ENCODE peak calls at places on chromosomes 13 and 19, in six cellular contexts. One of them, this sample, is unnamed.

GRCh38 chr13:82833928-82834327 is 1048.3 kb downstream of the SLITRK1 start:
- DNase-seq in fibroblast of villous mesenchyme: no peak
- DNase-seq in thoracic aorta: no peak
- DNase-seq in AG04450: peak
- DNase-seq in IMR-90: peak
- DNase-seq in sigmoid colon: no peak
- DNase-seq in this sample: peak

GRCh38 chr19:49361438-49362047 is 673 bp downstream of the TEAD2 start:
- DNase-seq in fibroblast of villous mesenchyme: peak
- DNase-seq in thoracic aorta: no peak
- DNase-seq in AG04450: peak
- DNase-seq in IMR-90: peak
- DNase-seq in sigmoid colon: peak
- DNase-seq in this sample: peak

GRCh38 chr19:9565900-9566705 is 18.2 kb downstream of the ZNF121 start:
- DNase-seq in fibroblast of villous mesenchyme: peak
- DNase-seq in thoracic aorta: no peak
- DNase-seq in AG04450: no peak
- DNase-seq in IMR-90: peak
- DNase-seq in sigmoid colon: no peak
- DNase-seq in this sample: peak

GRCh38 chr13:40148103-40148502 is 492.6 kb downstream of the COG6 start:
- DNase-seq in fibroblast of villous mesenchyme: no peak
- DNase-seq in thoracic aorta: no peak
- DNase-seq in AG04450: no peak
- DNase-seq in IMR-90: no peak
- DNase-seq in sigmoid colon: no peak
- DNase-seq in this sample: no peak

GRCh38 chr13:27960362-27961226 is 8.5 kb downstream of the CDX2 start:
- DNase-seq in fibroblast of villous mesenchyme: peak
- DNase-seq in thoracic aorta: no peak
- DNase-seq in AG04450: no peak
- DNase-seq in IMR-90: no peak
- DNase-seq in sigmoid colon: no peak
- DNase-seq in this sample: peak

GRCh38 chr13:21034602-21035190 is 26.7 kb downstream of the LATS2 start:
- DNase-seq in fibroblast of villous mesenchyme: peak
- DNase-seq in thoracic aorta: no peak
- DNase-seq in AG04450: no peak
- DNase-seq in IMR-90: no peak
- DNase-seq in sigmoid colon: peak
- DNase-seq in this sample: no peak

GRCh38 chr13:53460776-53461175 is 432.2 kb downstream of the OLFM4 start:
- DNase-seq in fibroblast of villous mesenchyme: no peak
- DNase-seq in thoracic aorta: no peak
- DNase-seq in AG04450: no peak
- DNase-seq in IMR-90: no peak
- DNase-seq in sigmoid colon: no peak
- DNase-seq in this sample: no peak

GRCh38 chr19:53394974-53395839 is at the start of gene ZNF765:
- DNase-seq in fibroblast of villous mesenchyme: peak
- DNase-seq in thoracic aorta: peak
- DNase-seq in AG04450: peak
- DNase-seq in IMR-90: peak
- DNase-seq in sigmoid colon: peak
- DNase-seq in this sample: peak

GRCh38 chr13:112899618-112900600 is 69.1 kb upstream of the MCF2L start:
- DNase-seq in fibroblast of villous mesenchyme: no peak
- DNase-seq in thoracic aorta: no peak
- DNase-seq in AG04450: no peak
- DNase-seq in IMR-90: no peak
- DNase-seq in sigmoid colon: peak
- DNase-seq in this sample: no peak

GRCh38 chr13:29935309-29935981 is 85.0 kb upstream of the UBL3 start:
- DNase-seq in fibroblast of villous mesenchyme: no peak
- DNase-seq in thoracic aorta: no peak
- DNase-seq in AG04450: no peak
- DNase-seq in IMR-90: no peak
- DNase-seq in sigmoid colon: no peak
- DNase-seq in this sample: no peak

GRCh38 chr13:40534456-40534855 is 132.0 kb downstream of the FOXO1 start:
- DNase-seq in fibroblast of villous mesenchyme: peak
- DNase-seq in thoracic aorta: no peak
- DNase-seq in AG04450: no peak
- DNase-seq in IMR-90: no peak
- DNase-seq in sigmoid colon: no peak
- DNase-seq in this sample: no peak

GRCh38 chr19:3565177-3565576 is 7.6 kb upstream of the HMG20B start:
- DNase-seq in fibroblast of villous mesenchyme: peak
- DNase-seq in thoracic aorta: no peak
- DNase-seq in AG04450: no peak
- DNase-seq in IMR-90: peak
- DNase-seq in sigmoid colon: no peak
- DNase-seq in this sample: no peak

GRCh38 chr19:2210987-2211740 is 25.0 kb downstream of the PLEKHJ1 start:
- DNase-seq in fibroblast of villous mesenchyme: no peak
- DNase-seq in thoracic aorta: no peak
- DNase-seq in AG04450: no peak
- DNase-seq in IMR-90: no peak
- DNase-seq in sigmoid colon: no peak
- DNase-seq in this sample: no peak

GRCh38 chr13:26628706-26629105 is 71.2 kb downstream of the WASF3 start:
- DNase-seq in fibroblast of villous mesenchyme: peak
- DNase-seq in thoracic aorta: no peak
- DNase-seq in AG04450: no peak
- DNase-seq in IMR-90: peak
- DNase-seq in sigmoid colon: no peak
- DNase-seq in this sample: peak

GRCh38 chr13:48161530-48162179 is 66.8 kb upstream of the MED4 start:
- DNase-seq in fibroblast of villous mesenchyme: no peak
- DNase-seq in thoracic aorta: peak
- DNase-seq in AG04450: no peak
- DNase-seq in IMR-90: no peak
- DNase-seq in sigmoid colon: peak
- DNase-seq in this sample: no peak

GRCh38 chr19:54448037-54448773 is 794 bp upstream of the LENG8 start:
- DNase-seq in fibroblast of villous mesenchyme: peak
- DNase-seq in thoracic aorta: no peak
- DNase-seq in AG04450: peak
- DNase-seq in IMR-90: peak
- DNase-seq in sigmoid colon: peak
- DNase-seq in this sample: peak

GRCh38 chr19:50658438-50659317 is 9.4 kb downstream of the C19orf81 start:
- DNase-seq in fibroblast of villous mesenchyme: peak
- DNase-seq in thoracic aorta: no peak
- DNase-seq in AG04450: no peak
- DNase-seq in IMR-90: peak
- DNase-seq in sigmoid colon: no peak
- DNase-seq in this sample: peak
- H3K4me3 ChIP-seq in fibroblast of villous mesenchyme: peak
- H3K4me3 ChIP-seq in thoracic aorta: peak
- H3K4me3 ChIP-seq in AG04450: peak
- H3K4me3 ChIP-seq in IMR-90: peak
- H3K4me3 ChIP-seq in sigmoid colon: no peak
- H3K4me3 ChIP-seq in this sample: no peak

GRCh38 chr19:39342647-39343305 is 555 bp downstream of the SAMD4B start:
- DNase-seq in fibroblast of villous mesenchyme: no peak
- DNase-seq in thoracic aorta: no peak
- DNase-seq in AG04450: no peak
- DNase-seq in IMR-90: no peak
- DNase-seq in sigmoid colon: peak
- DNase-seq in this sample: peak

GRCh38 chr19:39349326-39349725 is 7.1 kb downstream of the SAMD4B start:
- DNase-seq in fibroblast of villous mesenchyme: no peak
- DNase-seq in thoracic aorta: no peak
- DNase-seq in AG04450: no peak
- DNase-seq in IMR-90: no peak
- DNase-seq in sigmoid colon: no peak
- DNase-seq in this sample: no peak

GRCh38 chr19:39347332-39348227 is 5.4 kb downstream of the SAMD4B start:
- DNase-seq in fibroblast of villous mesenchyme: peak
- DNase-seq in thoracic aorta: no peak
- DNase-seq in AG04450: no peak
- DNase-seq in IMR-90: peak
- DNase-seq in sigmoid colon: no peak
- DNase-seq in this sample: no peak

GRCh38 chr19:39341720-39342604 is at the start of gene SAMD4B:
- DNase-seq in fibroblast of villous mesenchyme: peak
- DNase-seq in thoracic aorta: peak
- DNase-seq in AG04450: peak
- DNase-seq in IMR-90: peak
- DNase-seq in sigmoid colon: peak
- DNase-seq in this sample: peak

DNA sequence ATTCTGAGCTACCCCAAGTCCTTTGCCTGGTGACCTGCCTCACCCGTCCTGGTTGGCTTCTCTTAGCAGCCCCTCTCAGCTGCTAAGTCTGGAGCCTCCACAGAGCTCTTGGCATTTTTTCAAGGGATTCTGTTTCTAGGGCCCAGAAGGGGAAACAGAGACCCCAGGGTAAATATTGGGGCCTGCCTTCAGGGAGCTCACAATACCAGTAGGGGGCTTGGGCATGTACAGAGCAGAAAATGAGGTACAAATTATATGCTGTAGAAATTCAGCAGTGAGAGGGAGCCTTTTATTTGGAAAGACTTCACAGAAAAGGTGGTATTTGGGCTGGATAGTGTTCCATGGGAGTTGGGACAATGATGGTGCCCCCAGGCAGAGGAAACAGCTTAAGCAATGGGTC is 3.7 kb downstream of the SAMD4B start:
- DNase-seq in fibroblast of villous mesenchyme: no peak
- DNase-seq in thoracic aorta: no peak
- DNase-seq in AG04450: no peak
- DNase-seq in IMR-90: no peak
- DNase-seq in sigmoid colon: no peak
- DNase-seq in this sample: no peak
- TF ChIP-seq CTCF in fibroblast of villous mesenchyme: peak
- TF ChIP-seq CTCF in thoracic aorta: no peak
- TF ChIP-seq CTCF in AG04450: peak
- TF ChIP-seq CTCF in IMR-90: no peak
- TF ChIP-seq CTCF in sigmoid colon: no peak
- TF ChIP-seq CTCF in this sample: no peak

DNA sequence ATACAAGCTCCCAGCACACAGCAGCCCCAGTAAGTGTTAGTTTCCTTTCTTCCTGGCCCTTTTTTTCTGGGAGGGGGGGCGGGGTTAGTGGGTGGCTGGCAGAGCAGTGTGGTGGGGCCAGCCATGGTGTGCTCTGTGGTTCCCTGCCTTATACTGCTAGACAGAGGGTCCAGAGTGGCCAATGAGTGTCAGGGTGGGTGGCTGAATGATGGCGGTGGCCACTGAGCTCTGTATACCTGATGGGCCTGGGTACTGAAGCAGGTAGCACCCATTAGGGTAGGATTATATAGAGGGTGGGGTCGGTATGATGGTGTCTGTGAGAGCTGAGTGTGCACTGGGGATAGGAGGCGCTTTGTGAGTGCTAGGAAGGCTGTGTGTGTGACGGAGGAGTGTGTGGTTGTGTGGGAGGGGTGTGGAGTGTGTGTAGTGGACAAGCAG is 13.8 kb downstream of the CIC start:
- DNase-seq in fibroblast of villous mesenchyme: no peak
- DNase-seq in thoracic aorta: no peak
- DNase-seq in AG04450: no peak
- DNase-seq in IMR-90: no peak
- DNase-seq in sigmoid colon: peak
- DNase-seq in this sample: no peak
- H3K4me3 ChIP-seq in fibroblast of villous mesenchyme: peak
- H3K4me3 ChIP-seq in thoracic aorta: peak
- H3K4me3 ChIP-seq in AG04450: peak
- H3K4me3 ChIP-seq in IMR-90: no peak
- H3K4me3 ChIP-seq in sigmoid colon: no peak
- H3K4me3 ChIP-seq in this sample: peak

DNA sequence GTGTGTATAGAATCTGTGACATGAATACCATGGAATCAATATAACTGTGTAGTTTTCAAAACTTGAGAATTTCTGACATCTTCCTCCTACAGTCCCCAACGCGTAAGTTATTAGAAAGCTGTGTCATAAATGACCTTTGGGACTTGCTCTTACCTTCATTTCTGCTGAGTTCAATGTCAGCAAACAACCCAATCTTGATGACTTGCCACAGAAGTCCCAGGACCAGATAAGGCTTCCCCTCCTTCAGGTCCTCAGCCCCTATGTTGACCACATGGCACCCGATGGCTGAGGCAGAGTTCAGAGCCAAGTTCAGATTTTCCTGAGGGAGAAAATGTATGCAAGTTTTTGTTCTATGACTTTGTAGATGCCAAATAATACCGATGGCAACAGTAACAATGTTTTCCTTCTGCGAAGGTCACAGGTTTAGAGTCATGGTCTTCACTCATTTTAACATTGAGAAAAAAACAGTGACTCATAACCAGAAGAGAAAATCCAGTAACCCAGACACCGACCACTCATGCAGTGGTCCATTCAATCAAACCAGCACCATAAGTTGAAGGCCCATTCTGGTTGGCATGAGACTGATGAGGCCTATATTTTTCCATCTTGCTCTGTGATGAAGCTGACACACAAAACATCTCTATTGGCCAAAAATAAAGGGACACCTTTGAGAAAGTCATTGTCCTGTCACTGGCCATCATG is 29.2 kb downstream of the LCP1 start:
- DNase-seq in fibroblast of villous mesenchyme: no peak
- DNase-seq in thoracic aorta: no peak
- DNase-seq in AG04450: no peak
- DNase-seq in IMR-90: no peak
- DNase-seq in sigmoid colon: no peak
- DNase-seq in this sample: no peak
- TF ChIP-seq CTCF in fibroblast of villous mesenchyme: no peak
- TF ChIP-seq CTCF in thoracic aorta: no peak
- TF ChIP-seq CTCF in AG04450: no peak
- TF ChIP-seq CTCF in IMR-90: no peak
- TF ChIP-seq CTCF in sigmoid colon: no peak
- TF ChIP-seq CTCF in this sample: no peak

DNA sequence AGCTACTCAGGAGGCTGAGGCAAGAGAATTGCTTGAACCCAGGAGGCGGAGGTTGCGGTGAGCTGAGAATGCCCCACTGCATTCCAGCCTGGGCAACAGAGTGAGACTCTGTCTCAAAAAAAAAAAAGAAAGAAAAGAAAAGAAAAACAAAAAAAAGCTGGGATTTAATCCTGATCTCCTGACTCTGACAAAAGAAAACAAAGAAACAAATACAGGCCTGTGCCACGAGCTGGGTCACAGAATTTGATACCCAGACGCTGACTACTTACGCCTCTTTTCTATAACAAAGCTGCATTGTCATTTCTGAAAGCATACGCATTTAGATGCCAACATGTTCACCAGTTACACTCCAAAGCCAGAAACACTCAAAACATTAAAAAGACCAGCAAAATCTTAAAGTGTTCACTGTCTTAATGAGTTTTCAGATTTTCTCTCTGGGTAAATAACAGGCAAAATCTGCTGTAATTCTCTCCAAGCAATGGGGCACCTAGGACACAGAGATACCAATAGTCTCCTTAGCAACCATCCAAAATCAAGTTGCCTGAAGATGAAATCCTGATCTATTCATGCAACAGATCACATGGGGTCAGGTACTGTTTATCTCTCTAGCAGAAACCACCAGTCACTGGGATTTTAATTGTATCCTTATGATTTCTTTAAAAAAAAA is 18.0 kb upstream of the GTF2F2 start:
- DNase-seq in fibroblast of villous mesenchyme: peak
- DNase-seq in thoracic aorta: no peak
- DNase-seq in AG04450: peak
- DNase-seq in IMR-90: peak
- DNase-seq in sigmoid colon: no peak
- DNase-seq in this sample: no peak
- H3K4me3 ChIP-seq in fibroblast of villous mesenchyme: no peak
- H3K4me3 ChIP-seq in thoracic aorta: no peak
- H3K4me3 ChIP-seq in AG04450: no peak
- H3K4me3 ChIP-seq in IMR-90: no peak
- H3K4me3 ChIP-seq in sigmoid colon: no peak
- H3K4me3 ChIP-seq in this sample: no peak